ENCODE peak calls at places on chromosomes 4 and X, in five cellular contexts. X is heart right ventricle, W is brain microvascular endothelial cell, A is endodermal cell, C is spleen. S is an unnamed sample.

GRCh38 chr4:112270643-112271484 is 14.8 kb downstream of the TIFA start:
- DNase-seq in A (no peak), W (peak), X (no peak), C (no peak), S (no peak)

GRCh38 chr4:88792268-88792781 is 94.7 kb upstream of the NAP1L5 start:
- DNase-seq in A (no peak), W (peak), C (no peak), X (no peak), S (no peak)

GRCh38 chr4:159549092-159549491 is 446.2 kb downstream of the RAPGEF2 start:
- DNase-seq in C (no peak), X (no peak), W (peak), A (no peak), S (no peak)

GRCh38 chr4:37524267-37524666 is 161.9 kb downstream of the RELL1 start:
- DNase-seq in C (no peak), X (no peak), W (no peak), A (no peak), S (no peak)

GRCh38 chr4:70473691-70474090 is 1.7 kb downstream of the MUC7 start:
- DNase-seq in C (no peak), A (no peak), W (no peak), X (no peak), S (no peak)

GRCh38 chrX:22889824-22890223 is 109.9 kb upstream of the DDX53 start:
- DNase-seq in C (no peak), A (no peak), X (no peak), W (no peak), S (no peak)

GRCh38 chrX:13837290-13837745 is 20.4 kb upstream of the GPM6B start:
- DNase-seq in X (no peak), W (no peak), C (no peak), A (peak), S (no peak)

GRCh38 chrX:12997898-12998687 is 23.2 kb downstream of the TMSB4X start:
- DNase-seq in C (no peak), X (no peak), A (no peak), W (no peak), S (no peak)

GRCh38 chrX:68929332-68930150 is 100.7 kb downstream of the EFNB1 start:
- DNase-seq in X (peak), C (peak), A (no peak), W (peak), S (no peak)

GRCh38 chr4:109833756-109834155 is 6.0 kb downstream of the RRH start:
- DNase-seq in X (no peak), W (no peak), A (no peak), C (no peak), S (no peak)

DNA sequence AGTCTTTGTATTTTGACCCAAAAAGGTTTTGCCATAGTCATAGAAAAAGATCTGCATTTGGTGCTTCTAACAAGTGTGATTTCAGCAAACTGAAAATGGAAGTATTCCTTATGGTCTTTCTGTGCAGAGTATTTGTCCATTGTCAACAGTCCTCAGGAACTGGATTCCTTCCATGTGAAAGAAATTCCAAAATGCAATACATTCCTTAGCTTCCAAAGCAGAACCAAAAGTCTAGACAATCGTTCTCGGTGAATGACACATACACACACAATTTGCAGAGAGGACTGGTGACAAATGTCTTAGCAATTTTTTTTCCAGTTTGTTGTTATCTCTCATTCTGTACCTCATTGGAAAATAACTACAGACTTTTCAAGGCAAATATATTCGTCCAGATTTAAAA is 562.2 kb upstream of the SLIT2 start:
- DNase-seq in C (no peak), X (no peak), W (peak), A (no peak), S (no peak)
- H3K4me3 ChIP-seq in C (no peak), X (no peak), W (no peak), A (no peak), S (no peak)

GRCh38 chr4:99614491-99614890 is 39.9 kb downstream of the MTTP start:
- DNase-seq in A (no peak), C (no peak), W (no peak), X (no peak), S (no peak)

GRCh38 chr4:99617374-99617773 is 40.3 kb downstream of the C4orf54 start:
- DNase-seq in A (no peak), X (no peak), W (no peak), C (no peak), S (no peak)

GRCh38 chr4:99612281-99612680 is 37.7 kb downstream of the MTTP start:
- DNase-seq in W (no peak), X (no peak), A (no peak), C (no peak), S (no peak)

GRCh38 chr4:99612704-99613103 is 38.1 kb downstream of the MTTP start:
- DNase-seq in A (no peak), C (no peak), X (no peak), W (no peak), S (no peak)

DNA sequence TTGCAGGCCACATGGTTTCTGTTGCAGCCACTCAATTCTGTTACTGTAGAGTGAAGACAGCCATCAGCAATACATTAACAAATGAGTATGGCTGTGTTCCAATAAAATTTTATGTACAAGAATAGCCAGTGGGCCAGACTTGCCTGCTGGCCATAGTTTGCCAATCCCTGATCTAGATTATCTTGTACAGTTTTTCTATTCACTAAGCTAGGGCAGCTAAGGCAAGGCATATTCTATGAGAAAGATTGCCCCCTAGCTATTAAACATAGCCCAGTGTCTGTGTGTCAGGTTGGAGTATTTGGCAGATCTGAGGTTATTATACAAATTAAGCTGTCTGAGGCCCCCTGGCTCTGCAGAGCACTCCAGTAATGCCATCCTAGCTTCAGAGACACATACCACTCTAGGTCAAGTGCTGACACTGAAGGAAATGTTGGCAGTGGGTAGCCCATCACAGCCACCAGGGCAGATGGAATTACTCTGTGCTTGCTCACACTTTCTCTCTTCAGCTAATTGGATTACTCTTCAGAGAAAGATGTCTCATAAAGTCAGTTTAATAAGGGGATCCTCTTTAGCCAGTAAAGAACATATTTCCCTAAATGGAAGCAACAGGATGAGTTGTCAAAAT is 40.7 kb downstream of the MTTP start:
- DNase-seq in X (peak), W (no peak), A (no peak), C (no peak), S (no peak)
- TF ChIP-seq CTCF in X (peak), W (no peak), A (no peak), C (no peak), S (no peak)

GRCh38 chr4:119039779-119040178 is 95.9 kb upstream of the MYOZ2 start:
- DNase-seq in W (no peak), X (no peak), C (no peak), A (peak), S (no peak)

GRCh38 chr4:119040261-119040660 is 95.4 kb upstream of the MYOZ2 start:
- DNase-seq in X (no peak), A (no peak), C (no peak), W (no peak), S (no peak)

GRCh38 chr4:119038465-119038864 is 97.2 kb upstream of the MYOZ2 start:
- DNase-seq in A (no peak), W (no peak), C (no peak), X (no peak), S (no peak)

GRCh38 chr4:119037709-119038463 is 97.7 kb upstream of the MYOZ2 start:
- DNase-seq in X (no peak), W (no peak), A (no peak), C (no peak), S (no peak)

GRCh38 chr4:119039160-119039559 is 96.5 kb upstream of the MYOZ2 start:
- DNase-seq in X (no peak), W (no peak), C (no peak), A (no peak), S (no peak)
- H3K27ac ChIP-seq in X (peak), W (no peak), C (no peak), A (no peak), S (no peak)

GRCh38 chrX:151695583-151695930 is 299 bp downstream of the PRRG3 start:
- DNase-seq in W (no peak), A (no peak), C (no peak), X (no peak), S (no peak)

GRCh38 chrX:151694121-151694520 is 1.1 kb upstream of the PRRG3 start:
- DNase-seq in W (no peak), C (no peak), A (no peak), X (no peak), S (no peak)

GRCh38 chrX:151692825-151693224 is 2.4 kb upstream of the PRRG3 start:
- DNase-seq in X (no peak), A (no peak), C (no peak), W (no peak), S (no peak)

GRCh38 chrX:151697537-151697936 is 2.3 kb downstream of the PRRG3 start:
- DNase-seq in X (no peak), W (peak), A (no peak), C (no peak), S (no peak)

GRCh38 chrX:151694661-151695582 is at the start of gene PRRG3:
- DNase-seq in C (no peak), A (peak), X (peak), W (no peak), S (no peak)
- H3K4me3 ChIP-seq in C (peak), A (peak), X (peak), W (no peak), S (peak)

GRCh38 chr4:83753260-83753659 is 217.4 kb downstream of the GPAT3 start:
- DNase-seq in C (no peak), X (no peak), A (no peak), W (no peak), S (no peak)
- TF ChIP-seq CTCF in C (no peak), X (no peak), A (peak), W (peak), S (no peak)